ENCODE peak calls at places on chromosomes 1 and 21, in nine cellular contexts. M is small intestine, V is GM23338, J is thoracic aorta, R is kidney epithelial cell, U is testis, A is prostate gland, D is bronchial epithelial cell, Z is mammary epithelial cell. T is an unnamed sample. For H3K27me3 and H3K36me3, the result is how much of the 10 kb centered on the place peaks cover.

GRCh38 chr1:185400057-185400456 is 83.0 kb upstream of the IVNS1ABP start:
- DNase-seq in M (no peak), V (no peak), J (no peak), R (no peak), U (no peak), A (no peak), D (peak), Z (peak), T (no peak)

GRCh38 chr1:58204284-58204683 is 342.2 kb downstream of the OMA1 start:
- DNase-seq in M (no peak), V (peak), J (no peak), R (no peak), U (no peak), A (no peak), D (peak), Z (no peak), T (peak)

GRCh38 chr1:154423303-154423987 is 18.3 kb downstream of the IL6R start:
- DNase-seq in M (no peak), V (no peak), J (no peak), R (no peak), U (no peak), A (no peak), D (peak), Z (peak), T (no peak)

GRCh38 chr1:159922499-159923202 is 2.7 kb downstream of the TAGLN2 start:
- DNase-seq in M (peak), V (no peak), J (no peak), R (no peak), U (no peak), A (no peak), D (no peak), Z (no peak), T (no peak)

GRCh38 chr1:183234660-183235476 is 48.8 kb downstream of the LAMC2 start:
- DNase-seq in M (no peak), V (peak), J (peak), R (peak), U (peak), A (peak), D (peak), Z (peak), T (peak)

GRCh38 chr1:64121766-64122385 is 81.5 kb upstream of the UBE2U start:
- DNase-seq in M (no peak), V (no peak), J (no peak), R (peak), U (no peak), A (no peak), D (peak), Z (peak), T (no peak)

GRCh38 chr1:39898648-39899603 is 2.8 kb downstream of the MYCL start:
- DNase-seq in M (peak), V (peak), J (no peak), R (no peak), U (peak), A (peak), D (peak), Z (no peak), T (peak)

GRCh38 chr1:33381979-33382378 is 48.9 kb downstream of the PHC2 start:
- DNase-seq in M (no peak), V (no peak), J (no peak), R (no peak), U (no peak), A (no peak), D (no peak), Z (no peak), T (no peak)

GRCh38 chr1:235998812-235999211 is 66.1 kb downstream of the NID1 start:
- DNase-seq in M (no peak), V (no peak), J (no peak), R (no peak), U (no peak), A (no peak), D (no peak), Z (peak), T (no peak)

GRCh38 chr21:45265721-45266517 is 21.8 kb downstream of the POFUT2 start:
- DNase-seq in M (no peak), V (no peak), J (no peak), R (no peak), U (peak), A (no peak), D (no peak), Z (no peak), T (peak)

GRCh38 chr1:46333300-46334029 is 7.1 kb upstream of the NSUN4 start:
- DNase-seq in M (peak), V (peak), J (no peak), R (no peak), U (peak), A (no peak), D (peak), Z (peak), T (peak)

GRCh38 chr1:30320581-30320890 is 402.8 kb downstream of the MATN1 start:
- DNase-seq in M (no peak), V (no peak), J (no peak), R (no peak), U (no peak), A (no peak), D (no peak), Z (no peak), T (peak)

GRCh38 chr1:172629170-172629569 is 29.7 kb upstream of the FASLG start:
- DNase-seq in M (no peak), V (no peak), J (no peak), R (no peak), U (no peak), A (no peak), D (no peak), Z (no peak), T (no peak)

GRCh38 chr21:27365394-27365793 is 398.5 kb upstream of the ADAMTS5 start:
- DNase-seq in M (no peak), V (no peak), J (no peak), R (no peak), U (no peak), A (no peak), D (peak), Z (peak), T (no peak)

GRCh38 chr1:180188103-180188506 is 33.4 kb downstream of the QSOX1 start:
- DNase-seq in M (peak), V (peak), J (no peak), R (no peak), U (peak), A (peak), D (peak), Z (peak), T (peak)

GRCh38 chr1:186420923-186421322 is 40.0 kb downstream of the PDC start:
- DNase-seq in M (no peak), V (no peak), J (no peak), R (no peak), U (no peak), A (no peak), D (no peak), Z (no peak), T (no peak)

GRCh38 chr1:55215194-55216021 is at the start of gene USP24:
- DNase-seq in M (peak), V (peak), J (no peak), R (no peak), U (peak), A (peak), D (peak), Z (peak), T (peak)

GRCh38 chr1:243667591-243667990 is 182.5 kb downstream of the AKT3 start:
- DNase-seq in M (no peak), V (peak), J (no peak), R (no peak), U (no peak), A (no peak), D (no peak), Z (no peak), T (peak)

GRCh38 chr1:230696722-230697432 is 17.0 kb downstream of the AGT start:
- DNase-seq in M (no peak), V (no peak), J (no peak), R (no peak), U (no peak), A (no peak), D (no peak), Z (no peak), T (peak)

GRCh38 chr1:26221094-26221493 is 12.9 kb upstream of the CEP85 start:
- DNase-seq in M (no peak), V (no peak), J (no peak), R (no peak), U (no peak), A (no peak), D (no peak), Z (no peak), T (no peak)

GRCh38 chr1:26224606-26225005 is 9.4 kb upstream of the CEP85 start:
- DNase-seq in M (peak), V (no peak), J (no peak), R (no peak), U (no peak), A (no peak), D (no peak), Z (no peak), T (peak)

GRCh38 chr1:26220199-26220912 is 13.6 kb upstream of the CEP85 start:
- DNase-seq in M (no peak), V (peak), J (no peak), R (no peak), U (no peak), A (no peak), D (no peak), Z (no peak), T (peak)

DNA sequence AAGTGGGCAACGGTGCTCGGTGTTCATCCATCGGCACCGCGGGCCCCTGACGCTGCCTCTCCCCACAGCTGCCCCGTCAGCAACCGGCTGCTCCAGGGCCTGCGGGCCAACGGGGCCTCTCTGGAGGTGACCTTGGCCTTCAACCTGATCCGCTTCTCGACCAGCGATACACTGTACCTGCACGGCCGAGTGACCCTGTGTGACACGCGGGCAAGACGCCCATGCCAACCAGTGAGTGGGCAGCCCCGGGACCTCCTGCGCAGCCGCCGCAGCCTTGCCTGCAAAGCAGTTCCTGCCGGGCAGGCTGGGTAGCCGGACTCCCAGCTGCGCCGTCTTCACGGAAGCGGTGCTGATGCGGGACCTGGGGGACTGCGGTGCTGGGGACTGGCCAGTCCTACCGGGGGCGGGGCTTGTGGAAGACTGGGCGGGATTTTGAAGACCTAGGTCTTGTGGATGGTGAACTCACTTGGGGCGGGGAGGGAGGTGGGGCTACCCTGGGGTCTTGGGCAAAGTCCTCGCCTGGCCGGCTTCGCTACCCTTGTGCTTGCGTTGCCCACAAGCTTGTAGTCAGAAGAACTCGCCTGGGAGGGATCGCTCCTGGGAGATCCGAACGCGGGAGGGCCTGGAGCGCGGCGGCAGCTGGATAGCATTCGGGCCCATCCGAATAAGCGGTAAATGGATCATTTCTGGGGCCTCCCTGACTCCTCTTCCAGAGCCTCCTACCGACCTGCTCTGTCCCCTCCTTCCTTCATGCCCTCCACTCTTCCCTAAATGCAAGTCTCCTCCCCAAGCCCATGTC is 8.8 kb upstream of the CEP85 start:
- DNase-seq in M (peak), V (peak), J (no peak), R (no peak), U (peak), A (peak), D (peak), Z (no peak), T (peak)
- H3K4me3 ChIP-seq in M (peak), V (peak), J (peak), R (peak), U (peak), A (peak), D (peak), Z (peak), T (peak)

GRCh38 chr1:115437146-115437639 is 99.1 kb upstream of the NGF start:
- DNase-seq in M (no peak), V (no peak), J (no peak), R (no peak), U (no peak), A (no peak), D (no peak), Z (no peak), T (no peak)
- H3K27me3 ChIP-seq in M (under half), V (under half), J (under half), R (under half), U (under half), A (under half), D (under half), Z (under half), T (under half)

GRCh38 chr1:52518962-52519361 is 33.9 kb downstream of the TUT4 start:
- DNase-seq in M (no peak), V (no peak), J (no peak), R (no peak), U (no peak), A (no peak), D (peak), Z (no peak), T (no peak)
- H3K36me3 ChIP-seq in M (under half), V (under half), J (under half), R (under half), U (under half), A (under half), D (under half), Z (under half), T (under half)

GRCh38 chr1:156504062-156504813 is 3.7 kb upstream of the MEF2D start:
- DNase-seq in M (peak), V (no peak), J (no peak), R (no peak), U (no peak), A (no peak), D (no peak), Z (no peak), T (no peak)

GRCh38 chr1:156504821-156505678 is 4.5 kb upstream of the MEF2D start:
- DNase-seq in M (peak), V (peak), J (peak), R (peak), U (peak), A (peak), D (peak), Z (peak), T (peak)

GRCh38 chr1:156508205-156508954 is 7.8 kb upstream of the MEF2D start:
- DNase-seq in M (no peak), V (no peak), J (peak), R (no peak), U (peak), A (no peak), D (no peak), Z (no peak), T (no peak)

GRCh38 chr1:156505679-156506298 is 5.2 kb upstream of the MEF2D start:
- DNase-seq in M (no peak), V (no peak), J (no peak), R (no peak), U (no peak), A (no peak), D (no peak), Z (no peak), T (no peak)

GRCh38 chr1:156506450-156506849 is 5.9 kb upstream of the MEF2D start:
- DNase-seq in M (no peak), V (no peak), J (no peak), R (no peak), U (no peak), A (no peak), D (no peak), Z (no peak), T (no peak)
- H3K4me3 ChIP-seq in M (no peak), V (no peak), J (no peak), R (no peak), U (no peak), A (no peak), D (no peak), Z (no peak), T (no peak)